ENCODE peak calls at places on chromosome 5, in nine cellular contexts. One of them, this sample, is unnamed.

GRCh38 chr5:53262348-53262970 is 152.9 kb upstream of the MOCS2 start:
- DNase-seq in right cardiac atrium: peak; percentile 21
- DNase-seq in activated T-cell treated with anti-CD3 and anti-CD28 coated beads for 1 hour: no peak
- DNase-seq in cardiac fibroblast: peak; percentile 81
- DNase-seq in D341Med: no peak
- DNase-seq in Right ventricle myocardium superior: no peak
- DNase-seq in brain microvascular endothelial cell: peak; percentile 63
- DNase-seq in left lobe of liver: no peak
- DNase-seq in GM04504: peak; percentile 35
- DNase-seq in this sample: no peak

GRCh38 chr5:146877783-146878470 is 630 bp downstream of the PPP2R2B start:
- DNase-seq in right cardiac atrium: no peak
- DNase-seq in activated T-cell treated with anti-CD3 and anti-CD28 coated beads for 1 hour: no peak
- DNase-seq in cardiac fibroblast: peak; percentile 3
- DNase-seq in D341Med: peak; percentile 76
- DNase-seq in Right ventricle myocardium superior: peak; percentile 32
- DNase-seq in brain microvascular endothelial cell: no peak
- DNase-seq in left lobe of liver: no peak
- DNase-seq in GM04504: no peak
- DNase-seq in this sample: no peak

GRCh38 chr5:53411388-53411787 is 69.0 kb upstream of the FST start:
- DNase-seq in right cardiac atrium: no peak
- DNase-seq in activated T-cell treated with anti-CD3 and anti-CD28 coated beads for 1 hour: no peak
- DNase-seq in cardiac fibroblast: no peak
- DNase-seq in D341Med: no peak
- DNase-seq in Right ventricle myocardium superior: no peak
- DNase-seq in brain microvascular endothelial cell: no peak
- DNase-seq in left lobe of liver: no peak
- DNase-seq in GM04504: no peak
- DNase-seq in this sample: no peak

GRCh38 chr5:527646-528591 is 3.7 kb upstream of the SLC9A3 start:
- DNase-seq in right cardiac atrium: peak; percentile 9
- DNase-seq in activated T-cell treated with anti-CD3 and anti-CD28 coated beads for 1 hour: no peak
- DNase-seq in cardiac fibroblast: no peak
- DNase-seq in D341Med: no peak
- DNase-seq in Right ventricle myocardium superior: peak; percentile 26
- DNase-seq in brain microvascular endothelial cell: no peak
- DNase-seq in left lobe of liver: no peak
- DNase-seq in GM04504: no peak
- DNase-seq in this sample: no peak

GRCh38 chr5:142644127-142644526 is 41.8 kb downstream of the FGF1 start:
- DNase-seq in right cardiac atrium: no peak
- DNase-seq in activated T-cell treated with anti-CD3 and anti-CD28 coated beads for 1 hour: no peak
- DNase-seq in cardiac fibroblast: peak; percentile 67
- DNase-seq in D341Med: no peak
- DNase-seq in Right ventricle myocardium superior: no peak
- DNase-seq in brain microvascular endothelial cell: no peak
- DNase-seq in left lobe of liver: no peak
- DNase-seq in GM04504: no peak
- DNase-seq in this sample: no peak

GRCh38 chr5:80318212-80318611 is 1.6 kb upstream of the SPZ1 start:
- DNase-seq in right cardiac atrium: no peak
- DNase-seq in activated T-cell treated with anti-CD3 and anti-CD28 coated beads for 1 hour: no peak
- DNase-seq in cardiac fibroblast: peak; percentile 70
- DNase-seq in D341Med: no peak
- DNase-seq in Right ventricle myocardium superior: no peak
- DNase-seq in brain microvascular endothelial cell: peak; percentile 43
- DNase-seq in left lobe of liver: no peak
- DNase-seq in GM04504: peak; percentile 31
- DNase-seq in this sample: no peak

GRCh38 chr5:89377752-89378455 is 494.9 kb upstream of the MEF2C start:
- DNase-seq in right cardiac atrium: no peak
- DNase-seq in activated T-cell treated with anti-CD3 and anti-CD28 coated beads for 1 hour: no peak
- DNase-seq in cardiac fibroblast: peak; percentile 12
- DNase-seq in D341Med: no peak
- DNase-seq in Right ventricle myocardium superior: no peak
- DNase-seq in brain microvascular endothelial cell: no peak
- DNase-seq in left lobe of liver: no peak
- DNase-seq in GM04504: no peak
- DNase-seq in this sample: no peak

GRCh38 chr5:123099514-123100151 is 10.6 kb downstream of the PRDM6 start:
- DNase-seq in right cardiac atrium: peak; percentile 31
- DNase-seq in activated T-cell treated with anti-CD3 and anti-CD28 coated beads for 1 hour: no peak
- DNase-seq in cardiac fibroblast: no peak
- DNase-seq in D341Med: peak; percentile 69
- DNase-seq in Right ventricle myocardium superior: no peak
- DNase-seq in brain microvascular endothelial cell: no peak
- DNase-seq in left lobe of liver: no peak
- DNase-seq in GM04504: no peak
- DNase-seq in this sample: no peak

GRCh38 chr5:112208699-112209615 is 210.1 kb downstream of the EPB41L4A start:
- DNase-seq in right cardiac atrium: no peak
- DNase-seq in activated T-cell treated with anti-CD3 and anti-CD28 coated beads for 1 hour: no peak
- DNase-seq in cardiac fibroblast: peak; percentile 8
- DNase-seq in D341Med: no peak
- DNase-seq in Right ventricle myocardium superior: no peak
- DNase-seq in brain microvascular endothelial cell: no peak
- DNase-seq in left lobe of liver: no peak
- DNase-seq in GM04504: no peak
- DNase-seq in this sample: no peak

GRCh38 chr5:20229286-20230005 is 241.4 kb upstream of the CDH18 start:
- DNase-seq in right cardiac atrium: no peak
- DNase-seq in activated T-cell treated with anti-CD3 and anti-CD28 coated beads for 1 hour: no peak
- DNase-seq in cardiac fibroblast: peak; percentile 26
- DNase-seq in D341Med: no peak
- DNase-seq in Right ventricle myocardium superior: no peak
- DNase-seq in brain microvascular endothelial cell: no peak
- DNase-seq in left lobe of liver: no peak
- DNase-seq in GM04504: no peak
- DNase-seq in this sample: no peak